ENCODE peak calls at places on chromosomes 4 and X, in seven cellular contexts. P is AG04450, I is epithelial cell of esophagus, T is hepatocyte, X is body of pancreas, O is osteoblast, A is MM.1S. H is an unnamed sample.

GRCh38 chrX:41051303-41051702 is 33.9 kb upstream of the USP9X start:
- DNase-seq in O (no peak), T (no peak), I (no peak), X (no peak), A (no peak), P (no peak), H (no peak)

GRCh38 chrX:20477219-20477618 is 210.5 kb upstream of the RPS6KA3 start:
- DNase-seq in A (no peak), P (no peak), O (no peak), X (no peak), I (no peak), T (no peak), H (no peak)

GRCh38 chr4:121950212-121950679 is 1.6 kb downstream of the TRPC3 start:
- DNase-seq in A (peak), I (peak), T (peak), X (peak), P (peak), O (peak), H (peak)

GRCh38 chr4:76210502-76210901 is 3.1 kb downstream of the SCARB2 start:
- DNase-seq in T (no peak), O (no peak), P (no peak), X (no peak), A (peak), I (no peak), H (no peak)

GRCh38 chr4:61583696-61584095 is 383.6 kb downstream of the ADGRL3 start:
- DNase-seq in I (peak), O (no peak), T (no peak), X (no peak), P (peak), A (no peak), H (no peak)

GRCh38 chr4:151195801-151196200 is 81.2 kb upstream of the PRSS48 start:
- DNase-seq in T (no peak), O (no peak), A (no peak), P (no peak), I (peak), X (no peak), H (no peak)

GRCh38 chr4:6885953-6886557 is 23.6 kb upstream of the TBC1D14 start:
- DNase-seq in X (peak), A (no peak), T (no peak), P (no peak), O (peak), I (peak), H (peak)

GRCh38 chr4:61336488-61336887 is 136.4 kb downstream of the ADGRL3 start:
- DNase-seq in P (no peak), O (peak), A (no peak), X (no peak), T (no peak), I (no peak), H (no peak)

GRCh38 chr4:188905248-188905647 is 766.0 kb downstream of the TRIML1 start:
- DNase-seq in X (no peak), O (no peak), P (no peak), A (no peak), T (no peak), I (no peak), H (no peak)

GRCh38 chr4:146132445-146132844 is 43.1 kb upstream of the LSM6 start:
- DNase-seq in P (no peak), T (no peak), X (no peak), A (peak), I (peak), O (no peak), H (no peak)

GRCh38 chrX:7215842-7216241 is 67.9 kb upstream of the PUDP start:
- DNase-seq in I (no peak), T (no peak), A (no peak), X (no peak), P (no peak), O (peak), H (no peak)

GRCh38 chr4:56655627-56656345 is 25.3 kb downstream of the HOPX start:
- DNase-seq in I (peak), O (peak), P (no peak), X (peak), T (peak), A (no peak), H (no peak)

GRCh38 chrX:22097295-22097694 is 65.2 kb downstream of the PHEX start:
- DNase-seq in I (peak), X (no peak), A (no peak), P (peak), T (peak), O (no peak), H (no peak)

GRCh38 chrX:71558920-71559319 is 19.3 kb upstream of the GCNA start:
- DNase-seq in T (no peak), I (no peak), O (no peak), P (no peak), A (no peak), X (no peak), H (no peak)

GRCh38 chr4:174714393-174715211 is 114.4 kb downstream of the GLRA3 start:
- DNase-seq in I (peak), A (peak), T (peak), P (peak), X (peak), O (peak), H (no peak)

GRCh38 chrX:118698516-118699247 is 28.7 kb upstream of the IL13RA1 start:
- DNase-seq in P (no peak), T (no peak), A (no peak), X (no peak), I (peak), O (no peak), H (no peak)

GRCh38 chr4:24794111-24794860 is 1.1 kb upstream of the SOD3 start:
- DNase-seq in O (peak), P (no peak), X (no peak), A (no peak), T (no peak), I (no peak), H (peak)

GRCh38 chrX:123189318-123189717 is 5.2 kb downstream of the GRIA3 start:
- DNase-seq in X (no peak), T (no peak), A (no peak), P (no peak), I (no peak), O (no peak), H (no peak)

GRCh38 chrX:129791336-129791735 is 11.6 kb downstream of the SASH3 start:
- DNase-seq in P (no peak), T (no peak), O (peak), I (no peak), A (no peak), X (no peak), H (no peak)

GRCh38 chrX:13059269-13059668 is 14.8 kb upstream of the FAM9C start:
- DNase-seq in I (no peak), A (no peak), O (no peak), X (no peak), T (no peak), P (no peak), H (no peak)

GRCh38 chr4:153541426-153542096 is 75.4 kb downstream of the TMEM131L start:
- DNase-seq in P (peak), T (no peak), I (no peak), A (no peak), O (peak), X (no peak), H (no peak)

GRCh38 chr4:75881476-75881875 is 20.8 kb downstream of the PPEF2 start:
- DNase-seq in O (no peak), P (no peak), X (no peak), I (no peak), A (no peak), T (no peak), H (no peak)

GRCh38 chr4:95534032-95534431 is 14.7 kb downstream of the UNC5C start:
- DNase-seq in I (no peak), T (no peak), O (no peak), X (no peak), A (no peak), P (no peak), H (no peak)

GRCh38 chr4:89538886-89539285 is 231.3 kb upstream of the GPRIN3 start:
- DNase-seq in O (no peak), A (no peak), P (no peak), I (no peak), X (no peak), T (no peak), H (no peak)

GRCh38 chr4:168560184-168560834 is 63.5 kb downstream of the PALLD start:
- DNase-seq in A (peak), O (no peak), P (peak), I (peak), T (peak), X (peak), H (no peak)

GRCh38 chrX:14902536-14902935 is 29.3 kb downstream of the MOSPD2 start:
- DNase-seq in O (no peak), A (no peak), T (no peak), I (no peak), P (no peak), X (no peak), H (no peak)

GRCh38 chr4:72604324-72604723 is 35.3 kb upstream of the ADAMTS3 start:
- DNase-seq in P (no peak), I (peak), T (no peak), O (no peak), A (no peak), X (no peak), H (no peak)

GRCh38 chr4:129446074-129446473 is 350.1 kb downstream of the C4orf33 start:
- DNase-seq in O (no peak), X (no peak), T (no peak), P (no peak), A (no peak), I (no peak), H (no peak)

GRCh38 chr4:126268106-126268505 is 953.4 kb downstream of the FAT4 start:
- DNase-seq in T (no peak), A (no peak), X (no peak), P (no peak), I (peak), O (no peak), H (no peak)

GRCh38 chr4:157572291-157572690 is 351.8 kb downstream of the GRIA2 start:
- DNase-seq in P (no peak), I (no peak), A (no peak), O (no peak), X (no peak), T (no peak), H (no peak)

GRCh38 chr4:182286936-182287335 is 43.7 kb downstream of the TENM3 start:
- DNase-seq in I (no peak), X (no peak), A (no peak), T (no peak), P (no peak), O (no peak), H (no peak)

GRCh38 chrX:122555925-122556324 is 628.2 kb upstream of the GRIA3 start:
- DNase-seq in A (no peak), T (no peak), I (no peak), O (no peak), X (no peak), P (no peak), H (no peak)

GRCh38 chr4:145481164-145481941 is at the start of gene SMAD1:
- DNase-seq in A (peak), I (peak), T (peak), X (peak), P (peak), O (peak), H (peak)

GRCh38 chr4:183100827-183101226 is 1.8 kb downstream of the WWC2 start:
- DNase-seq in P (no peak), I (peak), X (peak), A (no peak), O (peak), T (peak), H (no peak)

GRCh38 chr4:174260099-174260498 is 23.4 kb downstream of the FBXO8 start:
- DNase-seq in O (no peak), P (peak), A (no peak), T (peak), X (no peak), I (peak), H (no peak)

GRCh38 chr4:2833671-2834000 is 10.0 kb upstream of the ADD1 start:
- DNase-seq in A (no peak), O (peak), T (peak), P (no peak), X (no peak), I (no peak), H (no peak)

GRCh38 chr4:122874194-122874593 is 47.6 kb downstream of the FGF2 start:
- DNase-seq in O (no peak), I (peak), A (no peak), X (no peak), P (peak), T (peak), H (no peak)

GRCh38 chrX:114272096-114272686 is 311.7 kb upstream of the HTR2C start:
- DNase-seq in P (no peak), I (peak), T (no peak), X (no peak), O (no peak), A (no peak), H (no peak)

GRCh38 chr4:156521631-156522030 is 450.0 kb downstream of the PDGFC start:
- DNase-seq in X (no peak), I (no peak), P (no peak), O (no peak), T (no peak), A (no peak), H (no peak)

GRCh38 chr4:2689825-2690700 is 66.1 kb downstream of the TNIP2 start:
- DNase-seq in I (no peak), O (peak), P (no peak), A (no peak), X (no peak), T (no peak), H (no peak)

GRCh38 chr4:186297013-186297645 is 31.1 kb downstream of the F11 start:
- DNase-seq in T (peak), X (no peak), A (peak), O (peak), P (peak), I (peak), H (no peak)

GRCh38 chr4:186296481-186296880 is 30.5 kb downstream of the F11 start:
- DNase-seq in P (no peak), O (no peak), I (no peak), T (no peak), X (peak), A (no peak), H (no peak)

GRCh38 chr4:186299291-186299690 is 33.3 kb downstream of the F11 start:
- DNase-seq in T (no peak), P (no peak), X (no peak), I (no peak), O (no peak), A (no peak), H (no peak)

GRCh38 chr4:186300659-186301377 is 34.8 kb downstream of the F11 start:
- DNase-seq in O (no peak), X (no peak), A (no peak), I (no peak), T (no peak), P (no peak), H (no peak)

DNA sequence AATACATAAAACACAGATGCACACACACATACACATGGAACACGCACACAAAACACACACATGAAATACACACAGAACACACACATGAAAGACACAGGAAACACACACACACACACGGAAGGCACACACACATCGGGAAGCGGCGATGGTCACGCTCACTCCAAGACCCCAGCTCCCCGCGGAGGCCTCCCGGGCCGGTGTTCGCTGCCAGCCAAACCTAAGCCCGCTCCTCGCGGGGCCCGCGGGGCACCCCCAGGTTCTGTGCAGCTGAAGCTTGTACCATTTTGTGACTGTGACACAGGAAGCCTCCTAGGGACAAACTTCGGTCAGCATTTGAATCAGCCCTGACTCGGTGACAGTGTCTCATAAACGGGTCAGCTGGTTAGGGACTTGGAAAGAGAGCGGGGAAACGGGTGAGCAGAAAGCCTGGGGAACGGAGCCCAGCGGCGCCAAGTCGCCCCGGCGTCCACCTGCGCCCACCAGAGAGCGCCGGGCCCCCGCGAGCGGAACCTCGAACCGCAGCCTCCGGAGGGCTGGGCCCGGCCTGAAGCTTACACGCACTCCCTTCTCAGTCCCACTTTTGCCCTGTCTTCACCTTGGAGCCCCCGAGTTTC is 32.2 kb downstream of the F11 start:
- DNase-seq in I (no peak), O (no peak), T (peak), A (no peak), X (no peak), P (no peak), H (no peak)
- H3K4me3 ChIP-seq in I (no peak), O (no peak), T (no peak), A (no peak), X (no peak), P (no peak), H (no peak)

GRCh38 chr4:59630235-59630634 is 1569.9 kb upstream of the ADGRL3 start:
- DNase-seq in X (no peak), I (no peak), T (no peak), A (no peak), P (no peak), O (no peak), H (no peak)

GRCh38 chr4:59630922-59631321 is 1569.2 kb upstream of the ADGRL3 start:
- DNase-seq in X (no peak), P (no peak), A (no peak), T (no peak), I (no peak), O (no peak), H (no peak)

GRCh38 chr4:59629348-59629747 is 1570.8 kb upstream of the ADGRL3 start:
- DNase-seq in T (no peak), A (no peak), X (no peak), P (no peak), I (no peak), O (no peak), H (no peak)
- H3K4me3 ChIP-seq in T (no peak), A (no peak), X (no peak), P (no peak), I (no peak), O (no peak), H (no peak)

GRCh38 chrX:124426273-124426672 is 79.9 kb downstream of the SH2D1A start:
- DNase-seq in O (no peak), A (no peak), X (no peak), T (peak), I (no peak), P (no peak), H (no peak)

GRCh38 chrX:124421898-124422622 is 75.7 kb downstream of the SH2D1A start:
- DNase-seq in A (no peak), T (no peak), O (no peak), P (no peak), I (peak), X (no peak), H (no peak)

DNA sequence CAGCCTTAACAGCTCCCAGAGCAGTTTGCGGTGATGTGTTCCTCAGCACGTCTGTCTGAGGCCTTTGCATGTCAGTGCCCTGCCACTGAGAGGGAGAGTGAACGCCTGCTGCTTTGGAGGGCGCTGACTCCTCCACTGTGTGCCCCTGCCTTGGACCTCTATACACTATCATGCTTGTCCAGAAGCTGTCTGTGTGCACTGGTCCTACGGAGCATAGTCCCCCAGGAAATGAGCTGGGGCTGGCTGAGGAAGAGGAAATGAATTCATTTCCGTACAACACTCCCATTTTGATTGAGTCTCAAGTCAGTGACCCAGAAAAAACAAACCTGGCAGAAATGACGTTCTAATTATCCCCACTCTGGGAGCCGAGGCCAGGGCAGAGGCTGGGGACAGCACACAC is 80.5 kb downstream of the SH2D1A start:
- DNase-seq in P (no peak), A (no peak), X (no peak), O (no peak), I (no peak), T (no peak), H (no peak)
- H3K4me3 ChIP-seq in P (no peak), A (no peak), X (no peak), O (no peak), I (no peak), T (no peak), H (no peak)

GRCh38 chrX:153460826-153461225 is 9.6 kb downstream of the HAUS7 start:
- DNase-seq in A (peak), I (peak), X (peak), O (peak), P (no peak), T (peak), H (no peak)
- H3K4me3 ChIP-seq in A (no peak), I (no peak), X (no peak), O (no peak), P (no peak), T (no peak), H (no peak)

GRCh38 chr4:1406946-1407656 is 859 bp upstream of the NKX1-1 start:
- DNase-seq in T (no peak), P (no peak), O (peak), I (no peak), X (no peak), A (no peak), H (peak)
- H3K4me3 ChIP-seq in T (no peak), P (no peak), O (no peak), I (no peak), X (no peak), A (no peak), H (no peak)